ENCODE peak calls at places on chromosome 20, in four cellular contexts. K is heart right ventricle, V is brain microvascular endothelial cell, X is H1. L is an unnamed sample.

GRCh38 chr20:8749986-8750385 is 318.9 kb upstream of the PLCB4 start:
- DNase-seq in X (no peak), K (no peak), V (peak; percentile 41), L (no peak)

GRCh38 chr20:60306516-60306915 is 348.3 kb downstream of the CDH26 start:
- DNase-seq in X (no peak), V (no peak), K (no peak), L (no peak)

GRCh38 chr20:58602124-58602523 is 49.0 kb upstream of the STX16 start:
- DNase-seq in V (no peak), X (no peak), K (no peak), L (no peak)

GRCh38 chr20:35992713-35993335 is 24.4 kb downstream of the CNBD2 start:
- DNase-seq in X (no peak), V (peak; percentile 52), K (peak; percentile 35), L (peak; percentile 61)

GRCh38 chr20:35206802-35207201 is 19.7 kb upstream of the MMP24 start:
- DNase-seq in V (no peak), K (no peak), X (no peak), L (no peak)

GRCh38 chr20:17648782-17649730 is 33.0 kb downstream of the RRBP1 start:
- DNase-seq in V (no peak), X (no peak), K (no peak), L (no peak)

GRCh38 chr20:1819311-1820136 is 75.7 kb upstream of the SIRPA start:
- DNase-seq in V (no peak), K (no peak), X (no peak), L (no peak)

GRCh38 chr20:20780127-20780822 is 67.8 kb upstream of the RALGAPA2 start:
- DNase-seq in V (no peak), K (peak; percentile 29), X (no peak), L (no peak)

GRCh38 chr20:35901678-35902544 is 52.4 kb downstream of the SCAND1 start:
- DNase-seq in K (no peak), X (no peak), V (peak; percentile 91), L (no peak)

GRCh38 chr20:22511943-22512910 is 72.1 kb downstream of the FOXA2 start:
- DNase-seq in K (no peak), X (no peak), V (no peak), L (peak; percentile 58)

GRCh38 chr20:6566821-6567220 is 200.7 kb upstream of the BMP2 start:
- DNase-seq in X (no peak), V (peak; percentile 96), K (no peak), L (peak; percentile 20)

GRCh38 chr20:60054716-60055371 is 96.6 kb downstream of the CDH26 start:
- DNase-seq in X (no peak), K (no peak), V (no peak), L (no peak)

GRCh38 chr20:24718696-24719095 is 230.4 kb upstream of the CST7 start:
- DNase-seq in V (no peak), X (no peak), K (no peak), L (no peak)

DNA sequence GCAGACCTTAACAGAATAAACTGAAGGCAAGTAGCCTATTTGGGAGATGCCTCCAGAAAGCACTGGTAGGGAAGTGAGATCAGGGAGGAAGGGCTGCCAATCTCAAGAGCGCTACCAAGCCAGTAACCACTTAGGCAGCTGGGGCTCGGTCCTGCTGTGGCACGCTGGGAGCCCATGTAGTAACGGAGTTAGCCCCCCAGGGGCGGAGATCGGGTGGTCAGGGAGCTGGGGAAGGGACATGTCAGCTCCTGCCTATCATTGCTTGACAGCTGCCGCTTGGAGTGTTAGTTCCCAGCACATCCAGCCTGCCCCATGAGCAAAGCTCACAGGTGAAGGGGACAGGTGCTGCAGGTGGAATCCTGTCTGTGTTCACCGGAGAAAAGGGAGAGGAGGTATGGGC is 127.0 kb downstream of the CEBPB start:
- DNase-seq in V (no peak), X (no peak), K (no peak), L (no peak)
- H3K4me3 ChIP-seq in V (no peak overlapping the region), X (no peak overlapping the region), K (no peak overlapping the region), L (no peak overlapping the region)

GRCh38 chr20:574297-574942 is 30.8 kb upstream of the CSNK2A1 start:
- DNase-seq in K (peak; percentile 76), V (no peak), X (no peak), L (no peak)

GRCh38 chr20:573414-574296 is 30.1 kb upstream of the CSNK2A1 start:
- DNase-seq in K (no peak), V (no peak), X (no peak), L (no peak)

GRCh38 chr20:576156-576555 is 32.6 kb upstream of the CSNK2A1 start:
- DNase-seq in V (no peak), X (no peak), K (no peak), L (no peak)

GRCh38 chr20:575230-575629 is 31.6 kb upstream of the CSNK2A1 start:
- DNase-seq in X (no peak), V (no peak), K (no peak), L (no peak)

DNA sequence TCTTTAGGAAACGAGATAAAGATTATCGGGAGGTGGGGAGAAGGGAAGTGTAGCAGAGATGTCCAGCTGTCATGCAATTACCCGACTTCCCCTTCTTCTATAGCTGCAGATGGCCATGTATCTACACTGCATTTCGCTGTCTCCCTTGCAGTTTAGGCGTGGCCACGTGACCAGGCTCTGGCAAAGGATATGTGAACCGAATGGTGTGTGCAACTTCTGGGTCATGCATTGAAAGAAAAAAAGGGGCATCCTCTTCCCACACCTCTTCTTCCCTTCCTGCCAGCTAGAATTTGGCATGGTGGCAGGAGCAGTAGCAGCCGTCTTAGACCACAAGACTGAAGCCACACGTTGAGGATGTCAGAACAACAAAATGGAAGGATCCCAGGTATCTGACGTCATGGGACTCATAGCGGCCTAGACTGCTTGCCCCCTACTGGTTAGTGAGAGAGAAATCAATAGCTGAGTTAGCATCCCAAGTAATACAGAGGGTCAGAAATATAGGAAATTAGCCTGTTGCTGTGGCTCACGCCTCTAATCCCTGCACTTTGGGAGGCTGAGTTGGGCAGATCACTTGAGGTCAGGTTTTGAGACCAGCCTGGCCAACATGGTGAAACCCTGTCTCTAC is 32.8 kb downstream of the TCF15 start:
- DNase-seq in X (no peak), V (no peak), K (no peak), L (no peak)
- H3K4me3 ChIP-seq in X (no peak overlapping the region), V (no peak overlapping the region), K (no peak overlapping the region), L (no peak overlapping the region)

GRCh38 chr20:57264151-57264792 is 2.2 kb downstream of the BMP7 start:
- DNase-seq in V (no peak), X (no peak), K (no peak), L (no peak)
- H3K4me3 ChIP-seq in V (no peak overlapping the region), X (peak overlapping the region; percentile 78), K (no peak overlapping the region), L (no peak overlapping the region)

DNA sequence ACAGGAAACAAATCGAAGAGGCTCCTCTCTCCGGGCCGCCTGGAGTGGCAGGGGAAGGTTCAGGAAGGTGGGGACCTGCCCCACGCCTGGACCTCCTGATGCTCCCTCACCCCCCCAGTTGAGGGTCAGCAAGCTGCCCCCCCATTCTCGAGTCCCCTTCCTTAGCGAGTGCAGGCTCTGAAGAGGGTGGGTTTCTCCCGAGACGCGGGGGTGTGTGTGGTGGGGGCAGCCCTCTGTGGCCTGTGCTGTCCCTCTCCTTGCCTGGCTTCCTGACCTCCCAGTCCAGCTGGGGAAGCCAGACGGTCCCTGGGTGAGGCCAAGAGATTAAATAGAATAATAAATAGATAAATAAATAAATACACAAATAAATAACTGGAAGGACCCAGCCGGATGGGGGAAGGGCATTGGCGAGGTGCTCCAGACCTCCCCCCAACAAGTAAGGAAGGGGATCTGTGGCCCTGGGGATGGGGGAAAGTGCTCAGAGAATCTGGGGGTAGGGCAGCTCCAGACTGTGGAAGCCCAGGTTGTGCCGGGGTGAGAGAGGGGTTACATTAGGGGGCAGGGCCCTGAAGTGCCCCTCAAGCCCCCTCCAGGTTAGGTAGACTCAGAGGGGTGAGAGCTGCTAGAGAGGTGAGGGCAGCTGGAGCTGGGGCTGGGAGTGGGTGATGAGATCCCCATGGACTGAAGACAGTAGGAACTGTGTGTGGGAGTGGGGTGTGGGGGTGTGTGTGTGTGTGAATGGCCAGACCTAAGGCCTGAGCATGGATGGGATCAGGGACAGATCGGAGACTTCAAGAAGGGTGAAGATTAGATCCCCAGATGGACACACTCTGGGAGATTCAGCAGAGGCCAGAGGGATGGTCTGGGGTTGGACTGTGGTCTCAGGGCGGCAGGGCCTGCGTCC is 9.5 kb upstream of the SRXN1 start:
- DNase-seq in K (no peak), X (no peak), V (no peak), L (no peak)
- H3K4me3 ChIP-seq in K (no peak overlapping the region), X (no peak overlapping the region), V (no peak overlapping the region), L (no peak overlapping the region)

GRCh38 chr20:63178445-63178818 is 37.5 kb downstream of the YTHDF1 start:
- DNase-seq in V (no peak), K (no peak), X (no peak), L (no peak)

GRCh38 chr20:63179876-63180275 is 36.1 kb downstream of the YTHDF1 start:
- DNase-seq in K (no peak), V (no peak), X (no peak), L (no peak)

GRCh38 chr20:63180541-63181185 is 35.3 kb downstream of the YTHDF1 start:
- DNase-seq in X (no peak), K (no peak), V (no peak), L (no peak)

GRCh38 chr20:63177785-63178444 is 38.0 kb downstream of the YTHDF1 start:
- DNase-seq in V (no peak), X (no peak), K (no peak), L (no peak)

DNA sequence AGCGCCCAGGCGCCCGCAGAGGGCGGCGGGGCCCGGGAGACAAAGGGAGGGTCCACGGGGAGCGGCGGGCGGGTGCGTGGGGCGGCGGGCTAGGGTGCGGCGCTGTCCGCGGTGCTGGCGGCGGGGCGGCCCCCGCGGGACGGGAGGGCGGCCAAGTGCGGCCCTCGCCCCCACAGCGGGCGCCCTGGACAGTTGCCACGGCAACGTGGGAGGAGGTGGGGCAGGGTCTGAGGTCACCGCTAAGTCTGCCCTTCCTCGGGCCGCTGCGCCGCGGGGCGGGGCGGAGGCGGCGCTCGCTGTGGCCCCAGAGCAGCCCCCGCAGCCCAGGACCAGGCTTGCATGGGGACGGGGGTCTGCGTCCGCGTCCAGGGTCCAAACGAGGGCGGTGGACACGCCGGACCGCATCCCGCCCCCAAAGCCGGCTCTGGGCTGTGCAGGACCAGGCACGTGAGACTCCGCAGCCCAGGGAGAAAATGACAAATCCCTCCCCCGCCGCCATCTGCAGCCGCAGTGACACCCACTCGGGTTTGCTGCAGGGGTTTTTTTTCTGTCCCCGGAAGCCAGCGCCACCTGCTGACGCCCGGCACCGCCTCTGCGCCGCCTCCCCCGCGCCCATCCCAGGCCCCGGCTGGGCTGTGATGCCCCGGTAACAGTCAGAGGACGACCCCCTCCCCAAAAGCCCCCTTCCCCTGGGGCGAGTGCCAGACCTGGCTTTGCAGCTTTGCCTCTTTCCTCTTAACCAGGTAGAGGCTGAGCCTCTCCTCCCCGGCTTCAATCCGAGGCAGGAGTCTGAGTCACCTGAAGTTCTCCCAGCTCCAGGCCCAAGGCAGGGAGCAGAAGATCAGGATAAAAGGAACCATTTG is 36.8 kb downstream of the YTHDF1 start:
- DNase-seq in X (no peak), K (peak; percentile 20), V (no peak), L (no peak)
- H3K4me3 ChIP-seq in X (peak overlapping the region; percentile 37), K (peak overlapping the region; percentile 30), V (no peak overlapping the region), L (no peak overlapping the region)

L was measured in SJSA1.